ENCODE peak calls at places on chromosomes 16 and 17, in five cellular contexts. One of them, this sample, is unnamed.

GRCh38 chr16:83200005-83200779 is 573.4 kb downstream of the CDH13 start:
- DNase-seq in left kidney: peak
- DNase-seq in NCI-H2081: no peak
- DNase-seq in A549: no peak
- DNase-seq in neural progenitor cell: peak
- DNase-seq in this sample: no peak

GRCh38 chr17:46722662-46723285 is 95.7 kb downstream of the WNT3 start:
- DNase-seq in left kidney: peak
- DNase-seq in NCI-H2081: no peak
- DNase-seq in A549: no peak
- DNase-seq in neural progenitor cell: no peak
- DNase-seq in this sample: no peak

GRCh38 chr17:73508057-73508930 is 136.0 kb downstream of the SDK2 start:
- DNase-seq in left kidney: no peak
- DNase-seq in NCI-H2081: no peak
- DNase-seq in A549: no peak
- DNase-seq in neural progenitor cell: no peak
- DNase-seq in this sample: no peak

GRCh38 chr17:15920758-15921239 is 24.1 kb upstream of the ADORA2B start:
- DNase-seq in left kidney: no peak
- DNase-seq in NCI-H2081: no peak
- DNase-seq in A549: peak
- DNase-seq in neural progenitor cell: no peak
- DNase-seq in this sample: no peak

GRCh38 chr17:61398721-61399130 is 917 bp upstream of the TBX2 start:
- DNase-seq in left kidney: no peak
- DNase-seq in NCI-H2081: no peak
- DNase-seq in A549: no peak
- DNase-seq in neural progenitor cell: peak
- DNase-seq in this sample: no peak

GRCh38 chr17:32285770-32286517 is 20.3 kb downstream of the RHBDL3 start:
- DNase-seq in left kidney: no peak
- DNase-seq in NCI-H2081: peak
- DNase-seq in A549: no peak
- DNase-seq in neural progenitor cell: no peak
- DNase-seq in this sample: no peak

GRCh38 chr17:50173335-50173941 is 7.6 kb downstream of the SGCA start:
- DNase-seq in left kidney: peak
- DNase-seq in NCI-H2081: no peak
- DNase-seq in A549: no peak
- DNase-seq in neural progenitor cell: peak
- DNase-seq in this sample: no peak

GRCh38 chr17:60139438-60140285 is 10.1 kb upstream of the CA4 start:
- DNase-seq in left kidney: peak
- DNase-seq in NCI-H2081: no peak
- DNase-seq in A549: peak
- DNase-seq in neural progenitor cell: peak
- DNase-seq in this sample: peak

GRCh38 chr17:65914784-65915342 is 277.1 kb downstream of the CEP112 start:
- DNase-seq in left kidney: no peak
- DNase-seq in NCI-H2081: no peak
- DNase-seq in A549: no peak
- DNase-seq in neural progenitor cell: no peak
- DNase-seq in this sample: peak

GRCh38 chr16:58467915-58468314 is 32.0 kb upstream of the NDRG4 start:
- DNase-seq in left kidney: no peak
- DNase-seq in NCI-H2081: no peak
- DNase-seq in A549: no peak
- DNase-seq in neural progenitor cell: no peak
- DNase-seq in this sample: no peak

GRCh38 chr17:16527298-16527697 is 35.3 kb upstream of the LRRC75A start:
- DNase-seq in left kidney: no peak
- DNase-seq in NCI-H2081: no peak
- DNase-seq in A549: no peak
- DNase-seq in neural progenitor cell: no peak
- DNase-seq in this sample: no peak

GRCh38 chr17:51046527-51047384 is 73.9 kb downstream of the SPAG9 start:
- DNase-seq in left kidney: peak
- DNase-seq in NCI-H2081: peak
- DNase-seq in A549: no peak
- DNase-seq in neural progenitor cell: peak
- DNase-seq in this sample: no peak

GRCh38 chr16:75921281-75921680 is 195.0 kb upstream of the CPHXL start:
- DNase-seq in left kidney: no peak
- DNase-seq in NCI-H2081: peak
- DNase-seq in A549: no peak
- DNase-seq in neural progenitor cell: no peak
- DNase-seq in this sample: no peak

GRCh38 chr17:55845385-55845784 is 94.5 kb downstream of the PCTP start:
- DNase-seq in left kidney: peak
- DNase-seq in NCI-H2081: no peak
- DNase-seq in A549: peak
- DNase-seq in neural progenitor cell: peak
- DNase-seq in this sample: peak

GRCh38 chr16:75997606-75998005 is 271.3 kb upstream of the CPHXL start:
- DNase-seq in left kidney: no peak
- DNase-seq in NCI-H2081: no peak
- DNase-seq in A549: no peak
- DNase-seq in neural progenitor cell: no peak
- DNase-seq in this sample: no peak

GRCh38 chr16:10113248-10113647 is 69.0 kb downstream of the GRIN2A start:
- DNase-seq in left kidney: no peak
- DNase-seq in NCI-H2081: no peak
- DNase-seq in A549: no peak
- DNase-seq in neural progenitor cell: no peak
- DNase-seq in this sample: no peak

GRCh38 chr17:45578516-45579455 is 88.3 kb upstream of the PLEKHM1 start:
- DNase-seq in left kidney: no peak
- DNase-seq in NCI-H2081: no peak
- DNase-seq in A549: no peak
- DNase-seq in neural progenitor cell: no peak
- DNase-seq in this sample: no peak

GRCh38 chr16:380837-381787 is 666 bp downstream of the PGAP6 start:
- DNase-seq in left kidney: peak
- DNase-seq in NCI-H2081: no peak
- DNase-seq in A549: no peak
- DNase-seq in neural progenitor cell: peak
- DNase-seq in this sample: peak

GRCh38 chr16:87496101-87496801 is 3.4 kb upstream of the ZCCHC14 start:
- DNase-seq in left kidney: no peak
- DNase-seq in NCI-H2081: no peak
- DNase-seq in A549: no peak
- DNase-seq in neural progenitor cell: no peak
- DNase-seq in this sample: peak

GRCh38 chr17:76816590-76817135 is 51.5 kb upstream of the MGAT5B start:
- DNase-seq in left kidney: peak
- DNase-seq in NCI-H2081: peak
- DNase-seq in A549: peak
- DNase-seq in neural progenitor cell: peak
- DNase-seq in this sample: peak

GRCh38 chr17:50772251-50772650 is 4.9 kb upstream of the ANKRD40CL start:
- DNase-seq in left kidney: no peak
- DNase-seq in NCI-H2081: no peak
- DNase-seq in A549: no peak
- DNase-seq in neural progenitor cell: no peak
- DNase-seq in this sample: no peak

GRCh38 chr17:21041753-21042433 is 918 bp downstream of the USP22 start:
- DNase-seq in left kidney: peak
- DNase-seq in NCI-H2081: peak
- DNase-seq in A549: peak
- DNase-seq in neural progenitor cell: peak
- DNase-seq in this sample: peak

GRCh38 chr16:67942200-67942509 is 1.8 kb downstream of the LCAT start:
- DNase-seq in left kidney: peak
- DNase-seq in NCI-H2081: no peak
- DNase-seq in A549: peak
- DNase-seq in neural progenitor cell: peak
- DNase-seq in this sample: peak

GRCh38 chr17:31838641-31839225 is 20.3 kb downstream of the COPRS start:
- DNase-seq in left kidney: no peak
- DNase-seq in NCI-H2081: no peak
- DNase-seq in A549: no peak
- DNase-seq in neural progenitor cell: no peak
- DNase-seq in this sample: no peak

GRCh38 chr16:17258848-17259713 is 211.7 kb downstream of the XYLT1 start:
- DNase-seq in left kidney: no peak
- DNase-seq in NCI-H2081: no peak
- DNase-seq in A549: peak
- DNase-seq in neural progenitor cell: no peak
- DNase-seq in this sample: peak

GRCh38 chr17:14203392-14203791 is 33.3 kb downstream of the CDRT15 start:
- DNase-seq in left kidney: no peak
- DNase-seq in NCI-H2081: no peak
- DNase-seq in A549: no peak
- DNase-seq in neural progenitor cell: peak
- DNase-seq in this sample: no peak

GRCh38 chr16:72723781-72724180 is 324.1 kb downstream of the ZFHX3 start:
- DNase-seq in left kidney: no peak
- DNase-seq in NCI-H2081: no peak
- DNase-seq in A549: no peak
- DNase-seq in neural progenitor cell: no peak
- DNase-seq in this sample: no peak